ENCODE peak calls at places on chromosome 20, in eight cellular contexts. W is prostate gland, J is uterus, H is sigmoid colon, D is gastrocnemius medialis, L is IMR-90, R is GM12892, I is Peyer's patch. P is an unnamed sample.

GRCh38 chr20:12090920-12091319 is 173.2 kb downstream of the BTBD3 start:
- DNase-seq in R (no peak), W (no peak), D (no peak), L (no peak), J (no peak), H (no peak), I (no peak), P (no peak)

GRCh38 chr20:31666258-31667042 is 28.7 kb downstream of the COX4I2 start:
- DNase-seq in R (no peak), L (no peak), I (no peak), W (no peak), H (peak), D (peak), J (no peak), P (no peak)

GRCh38 chr20:10278416-10278815 is 59.8 kb downstream of the SNAP25 start:
- DNase-seq in I (no peak), H (no peak), L (no peak), D (no peak), J (no peak), R (no peak), W (no peak), P (no peak)

GRCh38 chr20:32970115-32970972 is 33.9 kb downstream of the SUN5 start:
- DNase-seq in D (no peak), J (no peak), R (no peak), I (no peak), H (peak), L (no peak), W (no peak), P (no peak)

GRCh38 chr20:19835533-19836222 is 77.6 kb downstream of the RIN2 start:
- DNase-seq in L (no peak), R (no peak), H (no peak), W (no peak), J (no peak), I (no peak), D (no peak), P (no peak)

GRCh38 chr20:51434556-51435256 is 107.8 kb downstream of the NFATC2 start:
- DNase-seq in R (no peak), L (peak), W (no peak), J (no peak), D (no peak), H (no peak), I (no peak), P (no peak)

GRCh38 chr20:34546751-34547181 is 11.8 kb upstream of the MAP1LC3A start:
- DNase-seq in R (no peak), D (no peak), I (no peak), H (no peak), W (no peak), L (no peak), J (no peak), P (no peak)

GRCh38 chr20:18832801-18833200 is 19.2 kb downstream of the SCP2D1 start:
- DNase-seq in D (no peak), H (no peak), I (no peak), J (peak), R (no peak), W (no peak), L (no peak), P (no peak)

GRCh38 chr20:23116301-23117089 is 30.4 kb upstream of the CD93 start:
- DNase-seq in J (no peak), L (peak), I (no peak), D (no peak), H (peak), W (no peak), R (no peak), P (peak)

GRCh38 chr20:62640870-62641748 is 1.2 kb upstream of the SLCO4A1 start:
- DNase-seq in J (no peak), W (no peak), L (no peak), D (no peak), H (no peak), I (no peak), R (no peak), P (no peak)

GRCh38 chr20:24587384-24588046 is 118.1 kb downstream of the SYNDIG1 start:
- DNase-seq in W (no peak), J (no peak), L (no peak), R (no peak), H (no peak), I (no peak), D (no peak), P (no peak)

GRCh38 chr20:57788936-57789613 is 79.3 kb upstream of the PMEPA1 start:
- DNase-seq in R (no peak), J (no peak), I (no peak), W (no peak), H (peak), D (no peak), L (no peak), P (no peak)

GRCh38 chr20:53064935-53065334 is 92.8 kb downstream of the TSHZ2 start:
- DNase-seq in I (no peak), H (no peak), J (no peak), D (no peak), L (no peak), R (no peak), W (no peak), P (no peak)

GRCh38 chr20:11332376-11332775 is 585.3 kb upstream of the BTBD3 start:
- DNase-seq in D (no peak), W (no peak), I (no peak), J (no peak), L (peak), R (no peak), H (no peak), P (no peak)

GRCh38 chr20:10433014-10433622 is 904 bp downstream of the MKKS start:
- DNase-seq in J (no peak), D (no peak), R (no peak), W (no peak), I (no peak), H (no peak), L (peak), P (peak)

GRCh38 chr20:24488064-24488799 is 18.8 kb downstream of the SYNDIG1 start:
- DNase-seq in I (no peak), R (no peak), L (no peak), H (no peak), D (no peak), J (no peak), W (no peak), P (no peak)

GRCh38 chr20:24686156-24686555 is 216.7 kb downstream of the SYNDIG1 start:
- DNase-seq in L (no peak), W (no peak), R (no peak), D (no peak), I (no peak), J (no peak), H (peak), P (no peak)

GRCh38 chr20:57389695-57390603 is 1.2 kb upstream of the RBM38 start:
- DNase-seq in I (peak), L (no peak), D (peak), R (no peak), W (no peak), H (peak), J (peak), P (no peak)

GRCh38 chr20:46174469-46175126 is 56.5 kb downstream of the CD40 start:
- DNase-seq in W (peak), L (peak), D (peak), J (peak), H (peak), R (peak), I (peak), P (peak)

GRCh38 chr20:50445367-50446151 is 64.6 kb upstream of the PTPN1 start:
- DNase-seq in H (no peak), L (no peak), D (no peak), J (no peak), R (no peak), W (no peak), I (no peak), P (no peak)

GRCh38 chr20:25278636-25279361 is 30.9 kb downstream of the PYGB start:
- DNase-seq in I (peak), J (peak), R (no peak), L (no peak), W (no peak), H (peak), D (peak), P (no peak)

GRCh38 chr20:59618131-59618530 is 13.8 kb downstream of the PHACTR3 start:
- DNase-seq in H (no peak), R (no peak), J (no peak), L (no peak), D (no peak), I (no peak), W (no peak), P (no peak)

GRCh38 chr20:44651507-44652373 is at the start of gene ADA:
- DNase-seq in D (peak), J (peak), L (peak), W (peak), H (peak), R (no peak), I (peak), P (peak)
- TF ChIP-seq POLR2A in D (peak), J (peak), L (no peak), W (no peak), H (no peak), R (peak), I (no peak), P (peak)

GRCh38 chr20:47667086-47667485 is 118.2 kb downstream of the SULF2 start:
- DNase-seq in R (no peak), H (no peak), W (no peak), J (no peak), L (no peak), I (no peak), D (no peak), P (no peak)
- TF ChIP-seq POLR2A in R (no peak), H (no peak), W (no peak), J (no peak), L (no peak), I (no peak), D (no peak), P (no peak)

GRCh38 chr20:37693629-37694626 is at the start of gene CTNNBL1:
- DNase-seq in D (peak), J (peak), L (peak), W (peak), H (peak), I (peak), R (peak), P (peak)
- TF ChIP-seq POLR2A in D (peak), J (peak), L (peak), W (peak), H (peak), I (peak), R (peak), P (peak)

GRCh38 chr20:64021124-64021975 is 14.6 kb upstream of the C20orf204 start:
- DNase-seq in I (no peak), W (no peak), H (no peak), L (no peak), J (no peak), D (no peak), R (no peak), P (no peak)
- TF ChIP-seq POLR2A in I (no peak), W (no peak), H (no peak), L (no peak), J (no peak), D (no peak), R (peak), P (peak)